ENCODE peak calls at places on chromosome 19, in eight cellular contexts. One of them, this sample, is unnamed.

GRCh38 chr19:3335431-3336350 is 30.7 kb upstream of the NFIC start:
- DNase-seq in T-cell: no peak
- DNase-seq in activated CD4-positive, alpha-beta T cell treated with anti-CD3 and anti-CD28 coated beads, Interleukin-2, amount 50 U/mL, for 48 hours: no peak
- DNase-seq in C1 segment of cervical spinal cord: no peak
- DNase-seq in left colon: peak
- DNase-seq in GM03348: peak
- DNase-seq in HS-5: no peak
- DNase-seq in amygdala: no peak
- DNase-seq in this sample: no peak

GRCh38 chr19:24033308-24033961 is 53.6 kb upstream of the ZNF254 start:
- DNase-seq in left colon: peak
- DNase-seq in activated CD4-positive, alpha-beta T cell treated with anti-CD3 and anti-CD28 coated beads, Interleukin-2, amount 50 U/mL, for 48 hours: peak
- DNase-seq in amygdala: peak
- DNase-seq in C1 segment of cervical spinal cord: peak
- DNase-seq in GM03348: peak
- DNase-seq in HS-5: peak
- DNase-seq in T-cell: peak
- DNase-seq in this sample: peak

GRCh38 chr19:54955356-54955755 is 8.0 kb upstream of the NLRP7 start:
- DNase-seq in left colon: no peak
- DNase-seq in GM03348: no peak
- DNase-seq in HS-5: peak
- DNase-seq in C1 segment of cervical spinal cord: no peak
- DNase-seq in amygdala: no peak
- DNase-seq in T-cell: no peak
- DNase-seq in activated CD4-positive, alpha-beta T cell treated with anti-CD3 and anti-CD28 coated beads, Interleukin-2, amount 50 U/mL, for 48 hours: no peak
- DNase-seq in this sample: no peak

GRCh38 chr19:33156354-33156753 is 24.4 kb downstream of the WDR88 start:
- DNase-seq in T-cell: no peak
- DNase-seq in amygdala: no peak
- DNase-seq in HS-5: no peak
- DNase-seq in activated CD4-positive, alpha-beta T cell treated with anti-CD3 and anti-CD28 coated beads, Interleukin-2, amount 50 U/mL, for 48 hours: no peak
- DNase-seq in C1 segment of cervical spinal cord: no peak
- DNase-seq in left colon: no peak
- DNase-seq in GM03348: no peak
- DNase-seq in this sample: no peak

GRCh38 chr19:51473009-51473707 is 5.2 kb upstream of the CEACAM18 start:
- DNase-seq in T-cell: peak
- DNase-seq in HS-5: peak
- DNase-seq in amygdala: no peak
- DNase-seq in activated CD4-positive, alpha-beta T cell treated with anti-CD3 and anti-CD28 coated beads, Interleukin-2, amount 50 U/mL, for 48 hours: peak
- DNase-seq in GM03348: peak
- DNase-seq in C1 segment of cervical spinal cord: peak
- DNase-seq in left colon: peak
- DNase-seq in this sample: peak

GRCh38 chr19:54462713-54463530 is 656 bp downstream of the LENG9 start:
- DNase-seq in HS-5: no peak
- DNase-seq in activated CD4-positive, alpha-beta T cell treated with anti-CD3 and anti-CD28 coated beads, Interleukin-2, amount 50 U/mL, for 48 hours: peak
- DNase-seq in GM03348: peak
- DNase-seq in left colon: peak
- DNase-seq in C1 segment of cervical spinal cord: peak
- DNase-seq in T-cell: peak
- DNase-seq in amygdala: no peak
- DNase-seq in this sample: peak

GRCh38 chr19:37931941-37932655 is 25.1 kb downstream of the SIPA1L3 start:
- DNase-seq in T-cell: no peak
- DNase-seq in activated CD4-positive, alpha-beta T cell treated with anti-CD3 and anti-CD28 coated beads, Interleukin-2, amount 50 U/mL, for 48 hours: no peak
- DNase-seq in GM03348: peak
- DNase-seq in left colon: peak
- DNase-seq in amygdala: peak
- DNase-seq in HS-5: no peak
- DNase-seq in C1 segment of cervical spinal cord: peak
- DNase-seq in this sample: no peak

GRCh38 chr19:54430306-54431254 is 15.3 kb downstream of the TTYH1 start:
- DNase-seq in amygdala: peak
- DNase-seq in HS-5: no peak
- DNase-seq in C1 segment of cervical spinal cord: peak
- DNase-seq in left colon: no peak
- DNase-seq in T-cell: peak
- DNase-seq in GM03348: peak
- DNase-seq in activated CD4-positive, alpha-beta T cell treated with anti-CD3 and anti-CD28 coated beads, Interleukin-2, amount 50 U/mL, for 48 hours: peak
- DNase-seq in this sample: peak

GRCh38 chr19:2221250-2221831 is 14.8 kb downstream of the PLEKHJ1 start:
- DNase-seq in HS-5: no peak
- DNase-seq in GM03348: no peak
- DNase-seq in T-cell: no peak
- DNase-seq in amygdala: no peak
- DNase-seq in left colon: no peak
- DNase-seq in activated CD4-positive, alpha-beta T cell treated with anti-CD3 and anti-CD28 coated beads, Interleukin-2, amount 50 U/mL, for 48 hours: no peak
- DNase-seq in C1 segment of cervical spinal cord: no peak
- DNase-seq in this sample: no peak

GRCh38 chr19:44939668-44940067 is 2.4 kb upstream of the APOC4 start:
- DNase-seq in HS-5: no peak
- DNase-seq in left colon: no peak
- DNase-seq in activated CD4-positive, alpha-beta T cell treated with anti-CD3 and anti-CD28 coated beads, Interleukin-2, amount 50 U/mL, for 48 hours: no peak
- DNase-seq in GM03348: no peak
- DNase-seq in T-cell: no peak
- DNase-seq in C1 segment of cervical spinal cord: no peak
- DNase-seq in amygdala: no peak
- DNase-seq in this sample: no peak

GRCh38 chr19:47313754-47314133 is 4.1 kb downstream of the C5AR1 start:
- DNase-seq in GM03348: no peak
- DNase-seq in amygdala: no peak
- DNase-seq in activated CD4-positive, alpha-beta T cell treated with anti-CD3 and anti-CD28 coated beads, Interleukin-2, amount 50 U/mL, for 48 hours: no peak
- DNase-seq in C1 segment of cervical spinal cord: no peak
- DNase-seq in left colon: no peak
- DNase-seq in T-cell: no peak
- DNase-seq in HS-5: no peak
- DNase-seq in this sample: peak

GRCh38 chr19:3575260-3575741 is 2.6 kb downstream of the HMG20B start:
- DNase-seq in activated CD4-positive, alpha-beta T cell treated with anti-CD3 and anti-CD28 coated beads, Interleukin-2, amount 50 U/mL, for 48 hours: peak
- DNase-seq in amygdala: no peak
- DNase-seq in left colon: no peak
- DNase-seq in GM03348: no peak
- DNase-seq in HS-5: no peak
- DNase-seq in T-cell: peak
- DNase-seq in C1 segment of cervical spinal cord: no peak
- DNase-seq in this sample: peak

GRCh38 chr19:41792513-41793413 is 3.6 kb upstream of the CEACAM3 start:
- DNase-seq in HS-5: no peak
- DNase-seq in activated CD4-positive, alpha-beta T cell treated with anti-CD3 and anti-CD28 coated beads, Interleukin-2, amount 50 U/mL, for 48 hours: peak
- DNase-seq in C1 segment of cervical spinal cord: no peak
- DNase-seq in amygdala: no peak
- DNase-seq in T-cell: peak
- DNase-seq in left colon: no peak
- DNase-seq in GM03348: peak
- DNase-seq in this sample: peak

GRCh38 chr19:1041835-1042685 is 2.2 kb downstream of the ABCA7 start:
- DNase-seq in amygdala: no peak
- DNase-seq in left colon: peak
- DNase-seq in activated CD4-positive, alpha-beta T cell treated with anti-CD3 and anti-CD28 coated beads, Interleukin-2, amount 50 U/mL, for 48 hours: no peak
- DNase-seq in HS-5: no peak
- DNase-seq in GM03348: no peak
- DNase-seq in C1 segment of cervical spinal cord: no peak
- DNase-seq in T-cell: no peak
- DNase-seq in this sample: no peak